ENCODE peak calls at places on chromosomes 11 and 22, in four cellular contexts. One of them, this sample, is unnamed.

GRCh38 chr11:78030429-78031325 is 7.6 kb upstream of the KCTD14 start:
- DNase-seq in NCI-H1436: peak
- DNase-seq in stomach: peak
- DNase-seq in naive thymus-derived CD4-positive, alpha-beta T cell: no peak
- DNase-seq in this sample: peak

GRCh38 chr22:24205438-24206189 is 24.3 kb downstream of the SUSD2 start:
- DNase-seq in NCI-H1436: no peak
- DNase-seq in stomach: no peak
- DNase-seq in naive thymus-derived CD4-positive, alpha-beta T cell: no peak
- DNase-seq in this sample: no peak

GRCh38 chr11:63916837-63917684 is at the start of gene RCOR2:
- DNase-seq in NCI-H1436: peak
- DNase-seq in stomach: peak
- DNase-seq in naive thymus-derived CD4-positive, alpha-beta T cell: peak
- DNase-seq in this sample: peak

GRCh38 chr22:46977656-46978343 is 215.3 kb downstream of the TBC1D22A start:
- DNase-seq in NCI-H1436: no peak
- DNase-seq in stomach: peak
- DNase-seq in naive thymus-derived CD4-positive, alpha-beta T cell: no peak
- DNase-seq in this sample: no peak

GRCh38 chr22:42068351-42068730 is 2.3 kb downstream of the NAGA start:
- DNase-seq in NCI-H1436: no peak
- DNase-seq in stomach: no peak
- DNase-seq in naive thymus-derived CD4-positive, alpha-beta T cell: no peak
- DNase-seq in this sample: no peak

GRCh38 chr11:88886796-88887195 is 179.0 kb downstream of the GRM5 start:
- DNase-seq in NCI-H1436: peak
- DNase-seq in stomach: no peak
- DNase-seq in naive thymus-derived CD4-positive, alpha-beta T cell: no peak
- DNase-seq in this sample: no peak

GRCh38 chr11:121416909-121417567 is 35.1 kb upstream of the SORL1 start:
- DNase-seq in NCI-H1436: no peak
- DNase-seq in stomach: peak
- DNase-seq in naive thymus-derived CD4-positive, alpha-beta T cell: peak
- DNase-seq in this sample: no peak

GRCh38 chr22:42217752-42218280 is 52.6 kb downstream of the TCF20 start:
- DNase-seq in NCI-H1436: no peak
- DNase-seq in stomach: no peak
- DNase-seq in naive thymus-derived CD4-positive, alpha-beta T cell: no peak
- DNase-seq in this sample: no peak

GRCh38 chr22:22460635-22461034 is 47.9 kb downstream of the ZNF280B start:
- DNase-seq in NCI-H1436: no peak
- DNase-seq in stomach: no peak
- DNase-seq in naive thymus-derived CD4-positive, alpha-beta T cell: no peak
- DNase-seq in this sample: no peak

GRCh38 chr11:69539416-69540117 is 58.1 kb downstream of the LINC01488 start:
- DNase-seq in NCI-H1436: no peak
- DNase-seq in stomach: no peak
- DNase-seq in naive thymus-derived CD4-positive, alpha-beta T cell: no peak
- DNase-seq in this sample: no peak

GRCh38 chr11:47715082-47715669 is at the start of gene AGBL2:
- DNase-seq in NCI-H1436: peak
- DNase-seq in stomach: peak
- DNase-seq in naive thymus-derived CD4-positive, alpha-beta T cell: peak
- DNase-seq in this sample: peak

GRCh38 chr22:23781533-23781932 is 5.2 kb upstream of the SMARCB1 start:
- DNase-seq in NCI-H1436: no peak
- DNase-seq in stomach: no peak
- DNase-seq in naive thymus-derived CD4-positive, alpha-beta T cell: no peak
- DNase-seq in this sample: no peak

GRCh38 chr22:30694171-30694637 is 470 bp upstream of the OSBP2 start:
- DNase-seq in NCI-H1436: peak
- DNase-seq in stomach: peak
- DNase-seq in naive thymus-derived CD4-positive, alpha-beta T cell: peak
- DNase-seq in this sample: peak

GRCh38 chr11:112745958-112746357 is 215.3 kb upstream of the NCAM1 start:
- DNase-seq in NCI-H1436: peak
- DNase-seq in stomach: no peak
- DNase-seq in naive thymus-derived CD4-positive, alpha-beta T cell: no peak
- DNase-seq in this sample: no peak

GRCh38 chr11:111557425-111558111 is 17.0 kb downstream of the LAYN start:
- DNase-seq in NCI-H1436: no peak
- DNase-seq in stomach: no peak
- DNase-seq in naive thymus-derived CD4-positive, alpha-beta T cell: no peak
- DNase-seq in this sample: no peak

GRCh38 chr22:25919452-25919851 is 177.5 kb downstream of the MYO18B start:
- DNase-seq in NCI-H1436: peak
- DNase-seq in stomach: no peak
- DNase-seq in naive thymus-derived CD4-positive, alpha-beta T cell: no peak
- DNase-seq in this sample: peak

GRCh38 chr11:81644239-81644840 is 1089.3 kb downstream of the FAM181B start:
- DNase-seq in NCI-H1436: peak
- DNase-seq in stomach: no peak
- DNase-seq in naive thymus-derived CD4-positive, alpha-beta T cell: no peak
- DNase-seq in this sample: no peak

GRCh38 chr11:120248551-120249278 is 8.8 kb downstream of the POU2F3 start:
- DNase-seq in NCI-H1436: no peak
- DNase-seq in stomach: no peak
- DNase-seq in naive thymus-derived CD4-positive, alpha-beta T cell: no peak
- DNase-seq in this sample: no peak

GRCh38 chr22:43273902-43274484 is 69.2 kb downstream of the SCUBE1 start:
- DNase-seq in NCI-H1436: peak
- DNase-seq in stomach: peak
- DNase-seq in naive thymus-derived CD4-positive, alpha-beta T cell: no peak
- DNase-seq in this sample: peak

GRCh38 chr11:7021318-7021717 is 1.0 kb downstream of the NLRP14 start:
- DNase-seq in NCI-H1436: peak
- DNase-seq in stomach: no peak
- DNase-seq in naive thymus-derived CD4-positive, alpha-beta T cell: no peak
- DNase-seq in this sample: no peak

This sample was measured in NCI-H2227 treated with DMSO at 0.1 percent for 48 hours.